ENCODE peak calls at places on chromosomes 5 and 9, in four cellular contexts. One of them, this sample, is unnamed.

GRCh38 chr5:19388391-19388790 is 599.6 kb downstream of the CDH18 start:
- DNase-seq in colonic mucosa: no peak
- DNase-seq in progenitor cell of endocrine pancreas: no peak
- DNase-seq in foreskin fibroblast: no peak
- DNase-seq in this sample: no peak

GRCh38 chr9:71819115-71819739 is 50.9 kb upstream of the CEMIP2 start:
- DNase-seq in colonic mucosa: peak; percentile 53
- DNase-seq in progenitor cell of endocrine pancreas: peak; percentile 15
- DNase-seq in foreskin fibroblast: peak; percentile 10
- DNase-seq in this sample: no peak

GRCh38 chr5:179800071-179800695 is 6.4 kb downstream of the LTC4S start:
- DNase-seq in progenitor cell of endocrine pancreas: no peak
- DNase-seq in colonic mucosa: no peak
- DNase-seq in foreskin fibroblast: no peak
- DNase-seq in this sample: no peak

GRCh38 chr5:59760798-59761348 is 132.7 kb downstream of the PDE4D start:
- DNase-seq in foreskin fibroblast: peak; percentile 80
- DNase-seq in progenitor cell of endocrine pancreas: no peak
- DNase-seq in colonic mucosa: no peak
- DNase-seq in this sample: no peak

GRCh38 chr9:114898741-114899140 is 31.6 kb downstream of the TNFSF8 start:
- DNase-seq in colonic mucosa: peak; percentile 38
- DNase-seq in foreskin fibroblast: no peak
- DNase-seq in progenitor cell of endocrine pancreas: no peak
- DNase-seq in this sample: no peak

GRCh38 chr9:135339378-135339973 is 140.1 kb upstream of the PPP1R26 start:
- DNase-seq in progenitor cell of endocrine pancreas: no peak
- DNase-seq in colonic mucosa: no peak
- DNase-seq in foreskin fibroblast: no peak
- DNase-seq in this sample: no peak

GRCh38 chr9:13500034-13500433 is 220.5 kb upstream of the MPDZ start:
- DNase-seq in progenitor cell of endocrine pancreas: no peak
- DNase-seq in foreskin fibroblast: no peak
- DNase-seq in colonic mucosa: no peak
- DNase-seq in this sample: no peak

GRCh38 chr5:143554194-143554717 is 150.8 kb upstream of the NR3C1 start:
- DNase-seq in colonic mucosa: no peak
- DNase-seq in progenitor cell of endocrine pancreas: no peak
- DNase-seq in foreskin fibroblast: peak; percentile 93
- DNase-seq in this sample: no peak

GRCh38 chr5:95895223-95895622 is 66.4 kb downstream of the ELL2 start:
- DNase-seq in foreskin fibroblast: no peak
- DNase-seq in colonic mucosa: no peak
- DNase-seq in progenitor cell of endocrine pancreas: no peak
- DNase-seq in this sample: no peak

GRCh38 chr5:95895771-95896170 is 65.9 kb downstream of the ELL2 start:
- DNase-seq in colonic mucosa: no peak
- DNase-seq in progenitor cell of endocrine pancreas: no peak
- DNase-seq in foreskin fibroblast: no peak
- DNase-seq in this sample: no peak

GRCh38 chr5:95891499-95891898 is 69.0 kb upstream of the GLRX start:
- DNase-seq in foreskin fibroblast: no peak
- DNase-seq in colonic mucosa: no peak
- DNase-seq in progenitor cell of endocrine pancreas: no peak
- DNase-seq in this sample: no peak

GRCh38 chr5:95887977-95888376 is 65.5 kb upstream of the GLRX start:
- DNase-seq in colonic mucosa: no peak
- DNase-seq in foreskin fibroblast: no peak
- DNase-seq in progenitor cell of endocrine pancreas: no peak
- DNase-seq in this sample: no peak

GRCh38 chr5:95892784-95893354 is 68.8 kb downstream of the ELL2 start:
- DNase-seq in progenitor cell of endocrine pancreas: no peak
- DNase-seq in foreskin fibroblast: no peak
- DNase-seq in colonic mucosa: peak; percentile 55
- DNase-seq in this sample: no peak
- TF ChIP-seq CTCF in progenitor cell of endocrine pancreas: peak; percentile 55
- TF ChIP-seq CTCF in foreskin fibroblast: peak; percentile 66
- TF ChIP-seq CTCF in colonic mucosa: peak; percentile 44
- TF ChIP-seq CTCF in this sample: no peak

GRCh38 chr5:72920690-72921089 is 35.2 kb upstream of the FCHO2 start:
- DNase-seq in progenitor cell of endocrine pancreas: no peak
- DNase-seq in colonic mucosa: no peak
- DNase-seq in foreskin fibroblast: no peak
- DNase-seq in this sample: no peak
- TF ChIP-seq CTCF in progenitor cell of endocrine pancreas: peak; percentile 32
- TF ChIP-seq CTCF in colonic mucosa: peak; percentile 25
- TF ChIP-seq CTCF in foreskin fibroblast: no peak
- TF ChIP-seq CTCF in this sample: no peak

GRCh38 chr5:125439243-125439642 is 692.8 kb upstream of the ZNF608 start:
- DNase-seq in foreskin fibroblast: no peak
- DNase-seq in progenitor cell of endocrine pancreas: no peak
- DNase-seq in colonic mucosa: no peak
- DNase-seq in this sample: no peak
- TF ChIP-seq CTCF in foreskin fibroblast: no peak
- TF ChIP-seq CTCF in progenitor cell of endocrine pancreas: no peak
- TF ChIP-seq CTCF in colonic mucosa: no peak
- TF ChIP-seq CTCF in this sample: no peak

DNA sequence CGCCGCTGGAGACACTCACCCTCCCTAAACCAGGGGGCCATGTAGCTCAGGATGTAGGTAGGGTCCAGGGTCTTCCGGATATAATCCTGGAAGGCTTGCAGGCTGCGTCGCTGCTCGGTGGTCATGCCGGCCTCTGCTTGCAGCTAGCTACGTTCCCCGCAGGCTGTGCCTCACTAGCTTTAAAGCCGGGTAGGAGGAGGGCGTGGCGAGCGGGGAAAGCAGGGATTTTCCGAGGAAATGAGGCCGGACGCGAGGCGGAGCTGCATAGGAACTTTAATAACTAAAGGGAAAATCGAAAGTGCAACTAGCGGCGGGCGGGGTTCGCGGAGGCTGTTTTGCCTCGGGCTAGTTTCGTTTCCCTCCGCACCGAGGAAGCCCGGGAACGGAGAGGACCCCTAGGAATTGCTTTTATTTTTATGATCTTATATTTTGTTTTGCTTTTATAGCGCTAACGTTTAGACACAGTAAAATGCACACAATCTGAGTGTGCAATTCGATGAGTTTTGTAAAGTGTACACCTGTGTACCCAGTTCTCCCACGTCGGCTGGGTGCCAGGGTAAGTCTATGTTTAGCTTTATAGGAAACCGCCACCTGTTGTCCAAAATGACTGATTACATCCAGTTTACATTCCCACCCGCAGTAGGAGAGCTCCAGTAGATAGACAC is at the start of gene RIGI:
- DNase-seq in colonic mucosa: peak; percentile 97
- DNase-seq in progenitor cell of endocrine pancreas: peak; percentile 60
- DNase-seq in foreskin fibroblast: peak; percentile 86
- DNase-seq in this sample: peak; percentile 59
- TF ChIP-seq CTCF in colonic mucosa: peak; percentile 45
- TF ChIP-seq CTCF in progenitor cell of endocrine pancreas: peak; percentile 53
- TF ChIP-seq CTCF in foreskin fibroblast: no peak
- TF ChIP-seq CTCF in this sample: no peak

GRCh38 chr9:74570879-74571512 is 73.9 kb downstream of the RORB start:
- DNase-seq in progenitor cell of endocrine pancreas: no peak
- DNase-seq in foreskin fibroblast: peak; percentile 10
- DNase-seq in colonic mucosa: peak; percentile 18
- DNase-seq in this sample: no peak
- TF ChIP-seq CTCF in progenitor cell of endocrine pancreas: peak; percentile 81
- TF ChIP-seq CTCF in foreskin fibroblast: peak; percentile 62
- TF ChIP-seq CTCF in colonic mucosa: peak; percentile 70
- TF ChIP-seq CTCF in this sample: peak; percentile 24

DNA sequence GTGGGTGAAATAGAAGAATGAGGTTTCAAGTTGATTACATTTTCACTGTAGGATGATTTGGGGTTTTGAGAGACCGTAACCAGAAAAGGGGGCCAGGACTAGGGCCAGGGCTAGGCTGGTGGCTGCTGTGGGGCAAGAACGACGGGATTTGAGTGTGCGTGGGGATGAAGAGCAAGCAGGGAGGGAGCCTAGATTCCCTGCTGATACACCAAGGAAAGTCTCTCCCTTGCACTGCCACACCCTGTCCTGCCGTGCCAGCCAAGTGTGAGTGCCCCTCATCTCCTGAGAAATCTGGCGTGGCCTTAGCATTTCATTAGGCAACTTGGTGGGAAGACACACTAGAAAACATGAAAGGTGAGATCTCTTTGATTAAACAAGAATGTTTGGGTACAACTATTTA is 42.6 kb downstream of the RAI14 start:
- DNase-seq in foreskin fibroblast: no peak
- DNase-seq in progenitor cell of endocrine pancreas: no peak
- DNase-seq in colonic mucosa: peak; percentile 25
- DNase-seq in this sample: no peak
- TF ChIP-seq CTCF in foreskin fibroblast: no peak
- TF ChIP-seq CTCF in progenitor cell of endocrine pancreas: no peak
- TF ChIP-seq CTCF in colonic mucosa: no peak
- TF ChIP-seq CTCF in this sample: no peak

GRCh38 chr5:178240772-178241171 is 8.2 kb upstream of the PHYKPL start:
- DNase-seq in foreskin fibroblast: no peak
- DNase-seq in colonic mucosa: no peak
- DNase-seq in progenitor cell of endocrine pancreas: no peak
- DNase-seq in this sample: no peak
- TF ChIP-seq CTCF in foreskin fibroblast: no peak
- TF ChIP-seq CTCF in colonic mucosa: no peak
- TF ChIP-seq CTCF in progenitor cell of endocrine pancreas: no peak
- TF ChIP-seq CTCF in this sample: no peak

GRCh38 chr5:103393131-103393754 is 134.7 kb downstream of the MACIR start:
- DNase-seq in colonic mucosa: no peak
- DNase-seq in progenitor cell of endocrine pancreas: no peak
- DNase-seq in foreskin fibroblast: peak; percentile 51
- DNase-seq in this sample: no peak
- TF ChIP-seq CTCF in colonic mucosa: no peak
- TF ChIP-seq CTCF in progenitor cell of endocrine pancreas: no peak
- TF ChIP-seq CTCF in foreskin fibroblast: peak; percentile 20
- TF ChIP-seq CTCF in this sample: no peak

This sample was measured in activated B cell treated with CpG ODN at 0.5 μM for 24 hours.